ENCODE peak calls at places on chromosome 19, in eight cellular contexts. L is stimulated activated CD8-positive, alpha-beta memory T cell treated with anti-CD3 and anti-CD28 coated beads, Interleukin-15, amount 100 ng/mL, for 24 hours; A is RWPE1; H is caudate nucleus; G is NCI-H2171; V is NCI-H1694; P is anterior cingulate cortex; S is HCEC 1CT. Z is an unnamed sample.

GRCh38 chr19:6524326-6524725 is 6.5 kb upstream of the TNFSF9 start:
- DNase-seq in L (no peak), A (no peak), H (no peak), G (no peak), V (no peak), P (no peak), S (no peak), Z (no peak)

GRCh38 chr19:34350161-34350561 is 14.8 kb upstream of the GPI start:
- DNase-seq in L (no peak), A (no peak), H (no peak), G (no peak), V (no peak), P (no peak), S (peak), Z (no peak)

GRCh38 chr19:37218592-37218935 is 550 bp downstream of the ZNF383 start:
- DNase-seq in L (no peak), A (no peak), H (no peak), G (no peak), V (no peak), P (no peak), S (peak), Z (peak)

GRCh38 chr19:13401388-13401787 is 104.9 kb downstream of the CACNA1A start:
- DNase-seq in L (no peak), A (peak), H (no peak), G (no peak), V (no peak), P (no peak), S (peak), Z (peak)

GRCh38 chr19:34732548-34733255 is 1.3 kb upstream of the ZNF181 start:
- DNase-seq in L (no peak), A (no peak), H (no peak), G (no peak), V (no peak), P (no peak), S (no peak), Z (no peak)

GRCh38 chr19:30374791-30375650 is 2.8 kb downstream of the ZNF536 start:
- DNase-seq in L (no peak), A (no peak), H (peak), G (peak), V (no peak), P (peak), S (no peak), Z (no peak)

GRCh38 chr19:15120135-15121026 is 13.2 kb downstream of the SYDE1 start:
- DNase-seq in L (no peak), A (no peak), H (no peak), G (no peak), V (no peak), P (no peak), S (no peak), Z (no peak)

GRCh38 chr19:3479819-3480215 is 508 bp downstream of the SMIM24 start:
- DNase-seq in L (no peak), A (peak), H (no peak), G (no peak), V (no peak), P (no peak), S (no peak), Z (no peak)

GRCh38 chr19:58305932-58306323 is 751 bp downstream of the ERVK3-1 start:
- DNase-seq in L (no peak), A (no peak), H (no peak), G (no peak), V (no peak), P (no peak), S (no peak), Z (peak)

GRCh38 chr19:29454109-29454508 is 71.7 kb upstream of the VSTM2B start:
- DNase-seq in L (no peak), A (no peak), H (no peak), G (no peak), V (no peak), P (no peak), S (no peak), Z (no peak)

GRCh38 chr19:18425515-18426415 is 6.6 kb downstream of the SSBP4 start:
- DNase-seq in L (no peak), A (no peak), H (peak), G (no peak), V (peak), P (peak), S (peak), Z (peak)

GRCh38 chr19:47310819-47311218 is 1.2 kb downstream of the C5AR1 start:
- DNase-seq in L (no peak), A (peak), H (no peak), G (peak), V (peak), P (no peak), S (no peak), Z (peak)

GRCh38 chr19:18503337-18503970 is 18.4 kb downstream of the ELL start:
- DNase-seq in L (no peak), A (no peak), H (no peak), G (no peak), V (no peak), P (no peak), S (no peak), Z (no peak)

GRCh38 chr19:48568345-48568886 is 16.4 kb downstream of the SULT2B1 start:
- DNase-seq in L (no peak), A (peak), H (peak), G (peak), V (peak), P (peak), S (peak), Z (peak)

GRCh38 chr19:2782357-2782935 is 627 bp downstream of the SGTA start:
- DNase-seq in L (no peak), A (no peak), H (no peak), G (no peak), V (no peak), P (no peak), S (no peak), Z (no peak)

GRCh38 chr19:8421484-8422461 is 8.7 kb downstream of the MARCHF2 start:
- DNase-seq in L (no peak), A (no peak), H (no peak), G (no peak), V (no peak), P (no peak), S (no peak), Z (no peak)

GRCh38 chr19:8609210-8610040 is 1.1 kb downstream of the ADAMTS10 start:
- DNase-seq in L (no peak), A (no peak), H (no peak), G (no peak), V (no peak), P (peak), S (no peak), Z (no peak)

GRCh38 chr19:54451331-54451871 is 2.4 kb downstream of the LENG8 start:
- DNase-seq in L (no peak), A (no peak), H (no peak), G (no peak), V (no peak), P (no peak), S (no peak), Z (peak)

GRCh38 chr19:16306728-16307402 is 17.8 kb upstream of the KLF2 start:
- DNase-seq in L (no peak), A (no peak), H (no peak), G (no peak), V (no peak), P (no peak), S (no peak), Z (no peak)

GRCh38 chr19:12784871-12785430 is 6.3 kb upstream of the JUNB start:
- DNase-seq in L (no peak), A (no peak), H (no peak), G (no peak), V (no peak), P (no peak), S (no peak), Z (no peak)

GRCh38 chr19:17214531-17215124 is 529 bp upstream of the USE1 start:
- DNase-seq in L (no peak), A (no peak), H (no peak), G (no peak), V (no peak), P (no peak), S (no peak), Z (no peak)

GRCh38 chr19:51948979-51949378 is 21.7 kb downstream of the ZNF613 start:
- DNase-seq in L (no peak), A (no peak), H (peak), G (no peak), V (no peak), P (peak), S (no peak), Z (no peak)

GRCh38 chr19:33040994-33041827 is 23.5 kb downstream of the RHPN2 start:
- DNase-seq in L (no peak), A (peak), H (peak), G (no peak), V (no peak), P (no peak), S (no peak), Z (no peak)

GRCh38 chr19:45553464-45553863 is 31.1 kb downstream of the OPA3 start:
- DNase-seq in L (no peak), A (no peak), H (no peak), G (no peak), V (no peak), P (no peak), S (no peak), Z (no peak)

GRCh38 chr19:10214784-10215183 is 16.3 kb downstream of the S1PR2 start:
- DNase-seq in L (no peak), A (peak), H (no peak), G (no peak), V (no peak), P (no peak), S (peak), Z (no peak)

GRCh38 chr19:14337510-14337909 is 43.7 kb upstream of the ADGRE5 start:
- DNase-seq in L (no peak), A (peak), H (no peak), G (no peak), V (no peak), P (no peak), S (no peak), Z (peak)

GRCh38 chr19:708154-709141 is at the start of gene PALM:
- DNase-seq in L (no peak), A (no peak), H (peak), G (peak), V (no peak), P (peak), S (no peak), Z (no peak)

GRCh38 chr19:49151339-49152217 is 3.6 kb downstream of the HRC start:
- DNase-seq in L (no peak), A (peak), H (peak), G (peak), V (no peak), P (no peak), S (peak), Z (peak)

GRCh38 chr19:52991021-52991420 is 22.7 kb upstream of the ERVV-1 start:
- DNase-seq in L (no peak), A (peak), H (no peak), G (no peak), V (no peak), P (no peak), S (no peak), Z (no peak)

GRCh38 chr19:1468274-1469199 is 10.5 kb downstream of the C19orf25 start:
- DNase-seq in L (no peak), A (no peak), H (no peak), G (peak), V (no peak), P (no peak), S (no peak), Z (peak)

GRCh38 chr19:17329061-17329767 is 5.4 kb downstream of the ANO8 start:
- DNase-seq in L (no peak), A (no peak), H (no peak), G (no peak), V (no peak), P (no peak), S (no peak), Z (no peak)

GRCh38 chr19:46112527-46112926 is 12.0 kb downstream of the IGFL3 start:
- DNase-seq in L (no peak), A (no peak), H (no peak), G (no peak), V (no peak), P (no peak), S (no peak), Z (no peak)

GRCh38 chr19:11814707-11815050 is 606 bp downstream of the ZNF440 start:
- DNase-seq in L (no peak), A (peak), H (no peak), G (no peak), V (no peak), P (no peak), S (peak), Z (peak)

GRCh38 chr19:15298847-15299567 is 33.3 kb downstream of the BRD4 start:
- DNase-seq in L (no peak), A (no peak), H (no peak), G (no peak), V (no peak), P (no peak), S (no peak), Z (no peak)